ENCODE peak calls at places on chromosomes 16 and 17, in four cellular contexts. O, X, F and S are unnamed samples.

GRCh38 chr16:73050115-73051099 is 2.5 kb upstream of the ZFHX3 start:
- DNase-seq in X (no peak), F (no peak), O (no peak), S (no peak)

GRCh38 chr17:34637041-34637547 is 57.7 kb downstream of the TMEM132E start:
- DNase-seq in F (no peak), O (no peak), X (peak), S (no peak)

GRCh38 chr17:47935961-47936360 is 5.4 kb upstream of the PNPO start:
- DNase-seq in X (no peak), O (no peak), F (no peak), S (no peak)

GRCh38 chr16:3029499-3030127 is 5.8 kb downstream of the THOC6 start:
- DNase-seq in X (peak), F (no peak), O (no peak), S (peak)

GRCh38 chr16:51321251-51321650 is 170.2 kb upstream of the SALL1 start:
- DNase-seq in O (no peak), X (no peak), F (no peak), S (no peak)

GRCh38 chr16:31700530-31701388 is 172.8 kb upstream of the ZNF267 start:
- DNase-seq in X (peak), O (peak), F (peak), S (peak)

GRCh38 chr17:47949951-47950350 is 7.7 kb downstream of the PRR15L start:
- DNase-seq in X (peak), F (no peak), O (no peak), S (no peak)

GRCh38 chr16:76293980-76294690 is 16.9 kb downstream of the CNTNAP4 start:
- DNase-seq in O (no peak), X (no peak), F (no peak), S (no peak)

GRCh38 chr17:54876656-54877195 is 23.9 kb upstream of the TOM1L1 start:
- DNase-seq in O (no peak), F (no peak), X (no peak), S (no peak)

GRCh38 chr16:78594191-78594590 is 494.7 kb downstream of the WWOX start:
- DNase-seq in F (no peak), X (no peak), O (no peak), S (no peak)

GRCh38 chr17:4940625-4941021 is 555 bp downstream of the RNF167 start:
- DNase-seq in F (peak), O (no peak), X (peak), S (no peak)

GRCh38 chr16:9757687-9758086 is 424.5 kb downstream of the GRIN2A start:
- DNase-seq in F (no peak), X (no peak), O (no peak), S (no peak)

GRCh38 chr17:4074831-4075495 is 67.9 kb downstream of the ZZEF1 start:
- DNase-seq in X (peak), F (no peak), O (peak), S (peak)

GRCh38 chr16:11677959-11678881 is 10.0 kb downstream of the SNN start:
- DNase-seq in O (no peak), F (no peak), X (no peak), S (no peak)

GRCh38 chr17:81536299-81537290 is 8.4 kb downstream of the FSCN2 start:
- DNase-seq in O (peak), F (no peak), X (no peak), S (peak)

GRCh38 chr17:58658804-58659713 is 32.8 kb downstream of the TEX14 start:
- DNase-seq in F (peak), X (peak), O (peak), S (peak)

GRCh38 chr16:11138026-11138768 is 117.8 kb downstream of the SOCS1 start:
- DNase-seq in F (no peak), O (no peak), X (no peak), S (no peak)

GRCh38 chr16:2757344-2757743 is 4.9 kb downstream of the SRRM2 start:
- DNase-seq in X (no peak), F (no peak), O (no peak), S (no peak)

GRCh38 chr16:1082952-1083675 is 10.6 kb downstream of the SSTR5 start:
- DNase-seq in F (no peak), O (no peak), X (no peak), S (peak)

GRCh38 chr17:42276609-42277341 is 584 bp upstream of the STAT5B start:
- DNase-seq in X (no peak), O (peak), F (peak), S (peak)

GRCh38 chr16:10181196-10182162 is 749 bp downstream of the GRIN2A start:
- DNase-seq in O (peak), X (peak), F (peak), S (peak)

GRCh38 chr16:27400751-27401620 is 988 bp upstream of the IL21R start:
- DNase-seq in F (no peak), O (no peak), X (no peak), S (no peak)

GRCh38 chr16:71311553-71312158 is 22.5 kb upstream of the CMTR2 start:
- DNase-seq in O (peak), F (no peak), X (peak), S (peak)

GRCh38 chr17:43403846-43404245 is 5.1 kb downstream of the ARL4D start:
- DNase-seq in X (no peak), O (peak), F (no peak), S (peak)

GRCh38 chr16:85173077-85173980 is 61.1 kb upstream of the CIBAR2 start:
- DNase-seq in F (peak), X (no peak), O (peak), S (peak)

GRCh38 chr16:70800798-70801480 is at the start of gene VAC14:
- DNase-seq in X (peak), O (peak), F (peak), S (peak)

GRCh38 chr16:90008708-90009145 is 10.5 kb downstream of the DBNDD1 start:
- DNase-seq in F (no peak), O (no peak), X (peak), S (no peak)

GRCh38 chr16:16025214-16025968 is 76.0 kb downstream of the ABCC1 start:
- DNase-seq in F (no peak), X (no peak), O (peak), S (no peak)

GRCh38 chr17:55285340-55286301 is 20.9 kb downstream of the HLF start:
- DNase-seq in F (peak), X (no peak), O (no peak), S (no peak)